ENCODE peak calls at places on chromosome 13, in four cellular contexts. E, I, X and B are unnamed samples.

GRCh38 chr13:50587122-50587521 is 256.4 kb downstream of the DLEU7 start:
- DNase-seq in X (no peak), E (no peak), I (no peak), B (no peak)

GRCh38 chr13:73794755-73795154 is 339.4 kb downstream of the KLF12 start:
- DNase-seq in E (no peak), X (no peak), I (no peak), B (no peak)

GRCh38 chr13:80400164-80400767 is 59.3 kb upstream of the SPRY2 start:
- DNase-seq in X (no peak), E (no peak), I (no peak), B (no peak)

GRCh38 chr13:112835344-112835743 is 133.7 kb upstream of the MCF2L start:
- DNase-seq in E (no peak), X (no peak), I (no peak), B (no peak)

GRCh38 chr13:44131069-44131614 is 242.5 kb upstream of the SERP2 start:
- DNase-seq in I (no peak), E (no peak), X (no peak), B (no peak)

GRCh38 chr13:91319996-91320395 is 27.5 kb upstream of the MIR17HG start:
- DNase-seq in X (peak; percentile 8), E (no peak), I (no peak), B (peak; percentile 52)

GRCh38 chr13:99836291-99836690 is 135.3 kb downstream of the ZIC5 start:
- DNase-seq in E (no peak), X (no peak), I (no peak), B (no peak)

GRCh38 chr13:97855570-97855970 is 97.9 kb upstream of the IPO5 start:
- DNase-seq in E (peak; percentile 40), X (no peak), I (peak; percentile 73), B (no peak)

GRCh38 chr13:41905600-41906254 is 55.2 kb downstream of the VWA8 start:
- DNase-seq in I (peak; percentile 22), E (no peak), X (no peak), B (no peak)

GRCh38 chr13:105518086-105518485 is 1017.4 kb downstream of the EFNB2 start:
- DNase-seq in E (no peak), I (peak; percentile 77), X (no peak), B (no peak)

GRCh38 chr13:31174018-31174417 is 12.3 kb upstream of the HSPH1 start:
- DNase-seq in X (no peak), I (peak; percentile 30), E (no peak), B (no peak)

GRCh38 chr13:42895781-42896180 is 96.3 kb downstream of the EPSTI1 start:
- DNase-seq in X (no peak), I (no peak), E (no peak), B (no peak)

GRCh38 chr13:78147905-78148304 is 229.3 kb upstream of the EDNRB start:
- DNase-seq in E (no peak), I (peak; percentile 89), X (no peak), B (no peak)

GRCh38 chr13:19927117-19927734 is 31.3 kb upstream of the ZMYM2 start:
- DNase-seq in X (no peak), I (peak; percentile 8), E (no peak), B (no peak)

GRCh38 chr13:75384881-75385707 is 96.9 kb downstream of the TBC1D4 start:
- DNase-seq in X (no peak), E (no peak), I (no peak), B (no peak)

GRCh38 chr13:42985312-42986175 is 6.5 kb downstream of the EPSTI1 start:
- DNase-seq in I (no peak), E (peak; percentile 18), X (no peak), B (peak; percentile 76)

DNA sequence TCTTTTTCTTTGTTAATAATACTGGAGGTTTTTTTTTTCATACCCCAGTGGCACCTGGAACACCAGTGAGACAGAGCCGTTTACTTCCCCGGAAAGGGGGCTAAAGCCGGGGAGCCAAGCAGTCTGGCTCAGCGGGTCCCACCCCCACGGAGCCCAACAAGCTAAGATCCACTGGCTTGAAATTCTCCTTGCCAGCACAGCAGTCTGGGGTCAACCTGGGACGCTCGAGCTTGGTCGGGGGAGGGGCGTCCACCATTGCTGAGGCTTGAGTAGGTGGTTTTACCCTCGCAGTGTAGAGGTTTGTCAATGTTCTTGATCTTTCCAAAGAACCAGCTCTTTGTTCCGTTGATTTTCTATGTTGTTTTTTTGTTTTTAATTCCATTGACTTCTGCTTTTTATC is 94.6 kb upstream of the DIAPH3 start:
- DNase-seq in E (no peak), I (no peak), X (peak; percentile 20), B (no peak)
- H3K27ac ChIP-seq in E (no peak overlapping the region), I (no peak overlapping the region), X (no peak overlapping the region), B (no peak overlapping the region)

GRCh38 chr13:72745260-72745659 is 17.5 kb downstream of the BORA start:
- DNase-seq in X (no peak), E (no peak), I (no peak), B (no peak)
- H3K27ac ChIP-seq in X (no peak overlapping the region), E (no peak overlapping the region), I (no peak overlapping the region), B (no peak overlapping the region)

GRCh38 chr13:29885967-29886366 is 35.5 kb upstream of the UBL3 start:
- DNase-seq in I (no peak), E (no peak), X (no peak), B (no peak)

GRCh38 chr13:29883941-29884518 is 33.6 kb upstream of the UBL3 start:
- DNase-seq in E (no peak), I (peak; percentile 33), X (no peak), B (no peak)

GRCh38 chr13:29887030-29887557 is 36.7 kb upstream of the UBL3 start:
- DNase-seq in I (no peak), X (no peak), E (no peak), B (no peak)

GRCh38 chr13:29886446-29886845 is 36.0 kb upstream of the UBL3 start:
- DNase-seq in I (no peak), X (no peak), E (no peak), B (no peak)

GRCh38 chr13:29884671-29885424 is 34.4 kb upstream of the UBL3 start:
- DNase-seq in E (no peak), X (no peak), I (peak; percentile 58), B (no peak)
- H3K27ac ChIP-seq in E (no peak overlapping the region), X (no peak overlapping the region), I (no peak overlapping the region), B (no peak overlapping the region)

GRCh38 chr13:33236021-33236420 is 49.5 kb downstream of the STARD13 start:
- DNase-seq in E (no peak), X (no peak), I (peak; percentile 89), B (no peak)

GRCh38 chr13:33233547-33233946 is 52.0 kb downstream of the STARD13 start:
- DNase-seq in I (no peak), X (peak; percentile 41), E (no peak), B (no peak)

GRCh38 chr13:33232883-33233282 is 52.7 kb downstream of the STARD13 start:
- DNase-seq in X (no peak), E (no peak), I (no peak), B (no peak)

GRCh38 chr13:33235078-33235477 is 50.5 kb downstream of the STARD13 start:
- DNase-seq in X (no peak), E (no peak), I (peak; percentile 53), B (no peak)

GRCh38 chr13:33235564-33235963 is 50.0 kb downstream of the STARD13 start:
- DNase-seq in I (no peak), X (no peak), E (no peak), B (no peak)
- H3K27ac ChIP-seq in I (peak overlapping the region; percentile 80), X (peak overlapping the region; percentile 20), E (no peak overlapping the region), B (peak overlapping the region; percentile 32)

GRCh38 chr13:28173793-28174192 is 35.4 kb downstream of the PAN3 start:
- DNase-seq in E (no peak), I (no peak), X (no peak), B (no peak)

GRCh38 chr13:28171266-28171665 is 32.9 kb downstream of the PAN3 start:
- DNase-seq in I (no peak), E (no peak), X (no peak), B (no peak)
- H3K27ac ChIP-seq in I (no peak overlapping the region), E (no peak overlapping the region), X (no peak overlapping the region), B (no peak overlapping the region)

DNA sequence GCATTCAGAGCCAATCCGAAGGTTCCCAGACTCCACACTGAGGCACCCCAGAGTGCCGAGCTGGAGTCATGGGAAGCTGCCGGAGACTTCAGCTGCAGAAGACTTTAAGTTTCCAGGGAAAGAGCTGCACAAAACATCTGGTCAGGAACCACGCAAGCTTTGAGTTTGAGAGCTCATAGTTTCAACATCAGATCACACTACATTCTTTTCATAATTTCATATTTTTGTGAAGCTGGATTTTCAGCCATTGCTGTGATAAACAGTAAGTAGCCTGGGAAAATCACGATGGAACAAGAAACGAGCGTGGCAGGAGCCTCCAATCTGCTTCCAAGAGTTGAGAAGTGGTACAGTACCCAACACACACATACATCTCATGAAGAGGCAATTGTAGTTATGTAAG is 25.5 kb upstream of the ATP12A start:
- DNase-seq in E (no peak), X (no peak), I (peak; percentile 18), B (no peak)
- H3K27ac ChIP-seq in E (no peak overlapping the region), X (no peak overlapping the region), I (no peak overlapping the region), B (no peak overlapping the region)

GRCh38 chr13:47067296-47067695 is 170.4 kb upstream of the HTR2A start:
- DNase-seq in E (no peak), X (no peak), I (no peak), B (no peak)

GRCh38 chr13:47064381-47064780 is 167.5 kb upstream of the HTR2A start:
- DNase-seq in I (no peak), X (no peak), E (no peak), B (no peak)

GRCh38 chr13:47066261-47066660 is 169.4 kb upstream of the HTR2A start:
- DNase-seq in X (no peak), E (no peak), I (peak; percentile 56), B (no peak)

DNA sequence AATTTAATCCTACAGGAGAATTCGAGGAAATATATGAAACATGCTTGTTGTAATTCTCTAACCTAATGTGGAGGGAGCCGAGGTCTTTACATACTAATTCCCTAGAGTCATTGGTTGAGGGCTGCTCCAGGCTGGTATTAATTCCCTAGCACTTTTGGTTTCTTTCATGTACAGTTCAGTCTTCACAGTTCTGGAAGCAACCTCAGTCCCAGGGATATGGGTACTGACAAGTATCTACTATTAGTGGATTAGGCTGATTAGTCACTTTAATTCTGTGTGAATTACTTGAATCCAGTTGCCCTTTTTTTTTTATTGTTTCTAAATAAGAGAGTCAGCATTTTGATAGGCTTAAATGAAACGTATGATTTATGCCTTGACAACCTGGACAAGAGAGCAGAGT is 172.3 kb upstream of the HTR2A start:
- DNase-seq in E (no peak), I (no peak), X (no peak), B (no peak)
- H3K27ac ChIP-seq in E (no peak overlapping the region), I (no peak overlapping the region), X (no peak overlapping the region), B (no peak overlapping the region)

GRCh38 chr13:36211567-36211966 is 2.8 kb downstream of the SOHLH2 start:
- DNase-seq in X (no peak), E (no peak), I (no peak), B (no peak)
- H3K27ac ChIP-seq in X (no peak overlapping the region), E (no peak overlapping the region), I (no peak overlapping the region), B (no peak overlapping the region)